ENCODE peak calls at places on chromosomes 4 and X, in ten cellular contexts. P, S, M, T, J, Z, G, D, E and X are unnamed samples.

GRCh38 chr4:184267206-184267608 is 49.5 kb upstream of the ENPP6 start:
- DNase-seq in T (peak; percentile 16), G (no peak), D (no peak), M (no peak), P (no peak), Z (no peak), E (no peak), S (no peak), J (no peak), X (no peak)

GRCh38 chrX:15988661-15989603 is 134.3 kb upstream of the AP1S2 start:
- DNase-seq in P (no peak), T (peak; percentile 33), E (peak; percentile 83), G (no peak), D (no peak), J (no peak), Z (no peak), M (peak; percentile 25), S (no peak), X (no peak)

GRCh38 chrX:26558719-26559386 is 342.9 kb downstream of the MAGEB5 start:
- DNase-seq in G (no peak), S (no peak), M (no peak), D (peak; percentile 35), T (no peak), P (no peak), Z (no peak), E (no peak), J (no peak), X (no peak)

GRCh38 chr4:139890810-139891209 is 225.2 kb downstream of the MGST2 start:
- DNase-seq in Z (no peak), D (no peak), M (peak; percentile 52), J (no peak), S (no peak), T (no peak), P (no peak), E (peak; percentile 95), G (no peak), X (no peak)

GRCh38 chr4:186948361-186949291 is 225.0 kb upstream of the FAT1 start:
- DNase-seq in P (peak; percentile 41), M (no peak), Z (no peak), E (peak; percentile 40), S (no peak), J (no peak), D (no peak), G (no peak), T (peak; percentile 82), X (peak; percentile 17)

GRCh38 chrX:17496407-17496806 is 121.4 kb downstream of the NHS start:
- DNase-seq in G (no peak), P (no peak), T (no peak), M (no peak), D (no peak), Z (no peak), S (no peak), J (no peak), E (no peak), X (no peak)

GRCh38 chr4:159292137-159292896 is 189.4 kb downstream of the RAPGEF2 start:
- DNase-seq in T (no peak), S (no peak), M (no peak), J (no peak), Z (no peak), E (no peak), G (no peak), D (no peak), P (no peak), X (no peak)

GRCh38 chr4:168488800-168489404 is 8.0 kb upstream of the PALLD start:
- DNase-seq in J (no peak), M (no peak), Z (peak; percentile 14), P (no peak), T (no peak), E (no peak), G (no peak), S (no peak), D (no peak), X (peak; percentile 4)

GRCh38 chr4:72112514-72113156 is 80.8 kb downstream of the NPFFR2 start:
- DNase-seq in Z (no peak), P (no peak), G (no peak), E (peak; percentile 39), D (no peak), M (no peak), S (no peak), J (no peak), T (peak; percentile 28), X (no peak)

GRCh38 chr4:7647211-7647931 is 212.6 kb upstream of the PSAPL1 start:
- DNase-seq in D (peak; percentile 16), M (no peak), E (no peak), G (no peak), J (no peak), S (no peak), T (no peak), Z (no peak), P (no peak), X (no peak)

GRCh38 chr4:4860803-4861591 is 1.5 kb downstream of the MSX1 start:
- DNase-seq in D (no peak), Z (no peak), M (no peak), E (peak; percentile 31), G (no peak), J (no peak), P (no peak), T (peak; percentile 24), S (no peak), X (no peak)

GRCh38 chr4:151766691-151767090 is 5.9 kb upstream of the GATB start:
- DNase-seq in M (no peak), S (no peak), E (no peak), G (no peak), T (no peak), J (no peak), P (no peak), Z (no peak), D (no peak), X (no peak)

GRCh38 chr4:54473077-54473545 is 184.6 kb upstream of the KIT start:
- DNase-seq in J (no peak), G (no peak), P (no peak), D (no peak), Z (no peak), T (no peak), E (no peak), S (no peak), M (no peak), X (no peak)